ENCODE peak calls at places on chromosomes 7 and 10, in seven cellular contexts. H is endodermal cell, V is nephron progenitor cell, P is fibroblast of mammary gland, M is fibroblast of pulmonary artery, B is IMR-90, Z is mammary epithelial cell. A is an unnamed sample.

GRCh38 chr10:50614444-50615137 is 9.2 kb downstream of the SGMS1 start:
- DNase-seq in H (peak), V (peak), P (no peak), M (no peak), B (no peak), Z (no peak), A (peak)

GRCh38 chr7:29607889-29608288 is 44.3 kb downstream of the PRR15 start:
- DNase-seq in H (no peak), V (no peak), P (peak), M (peak), B (no peak), Z (peak), A (no peak)

GRCh38 chr7:87414400-87415188 is 60.9 kb downstream of the ABCB4 start:
- DNase-seq in H (no peak), V (no peak), P (peak), M (no peak), B (peak), Z (no peak), A (peak)

GRCh38 chr10:93746844-93747284 is 10.9 kb upstream of the LGI1 start:
- DNase-seq in H (peak), V (no peak), P (peak), M (peak), B (peak), Z (peak), A (peak)

GRCh38 chr10:60349426-60349825 is 40.2 kb downstream of the ANK3 start:
- DNase-seq in H (no peak), V (no peak), P (no peak), M (no peak), B (no peak), Z (no peak), A (no peak)

GRCh38 chr10:110273474-110273873 is 31.2 kb downstream of the SMNDC1 start:
- DNase-seq in H (no peak), V (no peak), P (peak), M (peak), B (peak), Z (peak), A (no peak)

GRCh38 chr7:73671857-73672445 is 4.3 kb downstream of the VPS37D start:
- DNase-seq in H (no peak), V (no peak), P (no peak), M (no peak), B (no peak), Z (no peak), A (no peak)

GRCh38 chr7:121337398-121337797 is 8.6 kb downstream of the WNT16 start:
- DNase-seq in H (no peak), V (no peak), P (no peak), M (peak), B (no peak), Z (no peak), A (peak)

GRCh38 chr7:97027427-97028234 is 3.0 kb upstream of the DLX5 start:
- DNase-seq in H (peak), V (peak), P (peak), M (peak), B (peak), Z (peak), A (peak)

GRCh38 chr10:89314676-89315075 is 12.8 kb downstream of the IFIT2 start:
- DNase-seq in H (no peak), V (no peak), P (no peak), M (no peak), B (no peak), Z (no peak), A (no peak)
- TF ChIP-seq CTCF in H (no peak), V (no peak), P (no peak), M (no peak), B (no peak), Z (no peak), A (no peak)

DNA sequence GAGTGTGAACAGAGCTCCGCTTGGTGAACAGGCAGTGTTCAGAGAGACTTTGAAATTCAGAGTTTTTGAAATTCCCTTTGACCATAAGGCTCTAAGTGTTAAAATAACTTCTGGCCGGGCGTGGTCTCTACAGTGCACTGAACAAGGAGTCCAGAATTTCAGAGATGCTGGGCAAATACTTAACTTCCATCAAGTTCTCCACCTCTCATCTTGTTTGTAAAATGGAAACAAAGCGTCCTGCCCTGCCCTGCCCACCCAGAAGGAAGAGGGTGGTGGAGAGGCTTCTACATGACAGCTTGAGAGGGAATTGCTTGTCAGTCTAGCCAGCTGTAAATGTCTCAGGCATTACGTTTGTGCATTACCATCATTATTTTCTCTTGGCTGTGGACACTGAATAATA is 102.6 kb downstream of the RGS10 start:
- DNase-seq in H (no peak), V (no peak), P (no peak), M (no peak), B (no peak), Z (no peak), A (no peak)
- TF ChIP-seq CTCF in H (no peak), V (no peak), P (no peak), M (no peak), B (no peak), Z (no peak), A (no peak)

DNA sequence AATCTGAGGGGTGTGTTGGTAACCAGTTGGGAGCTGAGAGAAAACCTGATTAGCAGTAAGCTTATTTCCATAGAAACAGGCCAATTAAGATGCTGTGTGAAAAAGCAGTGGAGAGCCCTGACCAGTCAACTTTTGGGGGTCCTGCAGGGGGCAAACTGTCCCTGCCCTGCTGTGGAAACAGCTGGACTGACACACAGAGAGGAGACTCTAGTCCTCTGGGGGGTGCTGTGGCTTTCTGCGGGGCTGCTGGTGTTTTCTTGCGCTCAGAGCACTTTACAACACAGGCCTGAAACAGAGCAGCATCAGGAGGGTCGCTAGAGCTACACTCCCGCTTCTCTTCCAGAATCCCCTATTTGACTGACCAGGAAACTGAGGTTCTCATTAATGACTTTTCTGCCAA is 546.9 kb upstream of the GALNT17 start:
- DNase-seq in H (peak), V (no peak), P (no peak), M (no peak), B (no peak), Z (no peak), A (no peak)
- TF ChIP-seq CTCF in H (peak), V (no peak), P (no peak), M (no peak), B (peak), Z (peak), A (peak)

GRCh38 chr10:132103116-132103910 is 37.6 kb downstream of the JAKMIP3 start:
- DNase-seq in H (peak), V (no peak), P (no peak), M (no peak), B (no peak), Z (no peak), A (no peak)
- TF ChIP-seq CTCF in H (no peak), V (no peak), P (no peak), M (no peak), B (no peak), Z (no peak), A (no peak)

DNA sequence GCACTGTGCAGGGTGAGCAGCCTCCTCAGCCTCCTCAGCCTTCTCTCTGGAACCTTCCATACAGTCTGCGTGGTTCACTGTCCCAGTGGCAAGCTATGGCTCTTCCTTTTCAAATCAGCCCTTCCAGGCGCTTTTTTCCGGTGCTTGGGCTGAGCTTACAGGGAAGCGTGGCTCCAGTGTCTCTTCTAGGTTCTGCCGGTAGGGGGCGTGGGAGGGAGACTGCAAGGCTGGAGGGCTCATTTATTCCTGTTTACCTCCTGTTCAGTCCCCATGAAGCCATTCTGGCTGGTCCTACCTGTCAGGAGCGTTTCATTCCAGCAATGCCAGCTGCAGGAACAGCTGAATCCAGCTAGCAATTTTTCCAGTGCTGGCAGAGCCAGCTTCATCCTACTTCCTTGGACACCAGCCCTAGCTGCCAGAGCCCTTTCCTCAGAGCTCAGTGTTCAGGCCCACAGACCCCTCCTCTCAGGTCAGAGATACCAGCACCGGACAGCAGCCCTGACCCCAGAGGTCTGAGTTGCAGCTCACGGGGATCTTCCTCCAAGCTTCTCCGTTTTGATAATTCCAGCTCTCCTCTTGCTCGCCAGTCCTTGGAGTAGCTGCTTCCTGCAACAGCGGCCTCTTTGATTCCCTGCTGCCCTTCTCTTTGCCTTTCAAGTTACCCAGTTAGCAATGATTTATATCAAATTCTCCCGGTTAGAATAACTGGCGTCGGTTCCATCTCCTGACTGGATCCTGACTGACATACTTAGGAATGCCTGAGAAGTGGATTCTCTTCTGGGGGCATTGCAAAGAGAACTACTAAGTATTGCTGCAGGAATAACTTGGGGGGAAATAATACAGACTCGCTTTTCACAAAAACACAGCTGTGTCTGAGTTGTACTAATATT is 129.8 kb downstream of the FRMD4A start:
- DNase-seq in H (peak), V (peak), P (no peak), M (no peak), B (peak), Z (no peak), A (peak)
- TF ChIP-seq CTCF in H (peak), V (peak), P (peak), M (peak), B (peak), Z (peak), A (peak)

GRCh38 chr7:125127304-125127703 is 197.7 kb upstream of the POT1 start:
- DNase-seq in H (no peak), V (no peak), P (no peak), M (no peak), B (no peak), Z (no peak), A (no peak)

GRCh38 chr7:125126376-125126775 is 196.8 kb upstream of the POT1 start:
- DNase-seq in H (no peak), V (no peak), P (peak), M (peak), B (no peak), Z (no peak), A (no peak)

GRCh38 chr7:125125315-125125714 is 195.7 kb upstream of the POT1 start:
- DNase-seq in H (no peak), V (no peak), P (no peak), M (no peak), B (no peak), Z (no peak), A (no peak)

DNA sequence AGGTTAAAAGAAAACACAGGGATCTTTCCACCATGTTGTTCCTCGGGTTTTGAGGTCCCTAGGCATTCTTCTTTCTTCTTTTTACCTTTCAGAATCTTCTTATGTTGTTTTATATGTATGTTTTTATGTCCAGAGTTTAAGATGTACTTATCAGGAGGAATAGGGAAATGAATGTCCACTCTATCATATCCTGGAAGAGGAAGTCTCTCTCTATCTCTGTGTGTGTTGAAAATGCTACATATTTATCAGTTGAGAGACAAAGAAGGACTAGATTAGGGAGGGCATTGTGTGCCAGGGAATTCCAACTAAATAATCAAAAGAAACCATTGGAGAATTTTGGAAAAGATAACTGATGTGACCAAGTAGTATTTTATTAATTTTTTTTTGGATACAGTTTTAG is 200.5 kb upstream of the POT1 start:
- DNase-seq in H (no peak), V (no peak), P (no peak), M (no peak), B (no peak), Z (no peak), A (no peak)
- TF ChIP-seq CTCF in H (no peak), V (no peak), P (no peak), M (no peak), B (no peak), Z (no peak), A (no peak)

DNA sequence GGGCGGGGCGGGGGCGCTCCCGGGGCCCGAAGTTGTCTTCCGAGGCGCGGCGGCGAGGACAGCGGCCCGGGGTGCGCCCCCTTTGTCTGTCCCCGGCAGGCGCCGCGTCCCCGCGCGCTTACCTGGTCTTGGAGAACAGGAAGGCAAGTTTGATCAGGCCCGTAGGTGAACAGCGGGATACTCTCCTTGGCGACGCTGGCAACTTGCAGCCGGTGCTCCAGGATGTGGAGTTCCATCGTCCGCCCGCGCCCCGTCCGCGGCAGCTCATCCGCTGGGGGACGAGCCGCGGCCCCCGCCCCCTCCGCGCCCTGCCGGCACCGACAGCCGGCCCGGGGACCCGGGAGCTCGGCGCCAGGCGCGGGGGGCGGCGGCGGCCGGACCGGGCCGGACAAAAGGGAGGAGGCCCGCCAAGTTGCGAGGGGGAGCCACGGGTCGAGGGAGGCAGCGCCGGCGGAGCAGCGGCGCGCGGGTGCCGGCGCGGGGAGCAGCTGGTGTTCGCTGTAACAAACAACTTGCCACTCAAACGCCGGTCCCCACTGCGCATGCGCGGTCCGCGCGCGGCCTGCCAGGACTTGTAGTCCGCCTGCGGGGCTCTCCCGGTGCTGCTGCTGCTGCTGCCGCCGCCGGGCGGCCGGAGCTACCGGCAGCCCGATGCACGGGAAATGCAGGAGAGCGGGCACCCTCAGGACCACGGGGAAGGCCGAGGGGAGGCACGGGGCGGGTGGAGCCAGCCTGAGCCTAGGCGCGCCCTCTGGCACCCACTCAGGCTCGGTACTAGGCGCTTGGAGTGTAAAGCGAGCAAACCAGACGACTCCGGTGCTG is 35.6 kb upstream of the SPDYE3 start:
- DNase-seq in H (peak), V (peak), P (peak), M (peak), B (peak), Z (peak), A (peak)
- TF ChIP-seq CTCF in H (peak), V (no peak), P (no peak), M (peak), B (peak), Z (peak), A (peak)

GRCh38 chr7:41051062-41051461 is 651.8 kb downstream of the INHBA start:
- DNase-seq in H (no peak), V (no peak), P (no peak), M (no peak), B (no peak), Z (no peak), A (no peak)
- TF ChIP-seq CTCF in H (no peak), V (no peak), P (no peak), M (no peak), B (no peak), Z (no peak), A (no peak)

GRCh38 chr7:127782550-127783266 is 130.7 kb downstream of the SND1 start:
- DNase-seq in H (no peak), V (no peak), P (peak), M (peak), B (peak), Z (no peak), A (no peak)

GRCh38 chr7:127783267-127783559 is 131.2 kb downstream of the SND1 start:
- DNase-seq in H (no peak), V (no peak), P (no peak), M (no peak), B (no peak), Z (no peak), A (no peak)

GRCh38 chr7:127782075-127782474 is 130.1 kb downstream of the SND1 start:
- DNase-seq in H (no peak), V (no peak), P (no peak), M (no peak), B (no peak), Z (no peak), A (no peak)

GRCh38 chr7:127776776-127777390 is 124.9 kb downstream of the SND1 start:
- DNase-seq in H (no peak), V (no peak), P (peak), M (peak), B (peak), Z (peak), A (no peak)

GRCh38 chr7:127780489-127780888 is 128.5 kb downstream of the SND1 start:
- DNase-seq in H (no peak), V (no peak), P (no peak), M (no peak), B (no peak), Z (no peak), A (no peak)
- TF ChIP-seq CTCF in H (no peak), V (no peak), P (no peak), M (no peak), B (no peak), Z (no peak), A (no peak)